ENCODE peak calls at places on chromosomes 13 and 19, in four cellular contexts. U is fibroblast of lung, I is heart left ventricle, J is fibroblast of villous mesenchyme. E is an unnamed sample.

GRCh38 chr19:30085394-30085793 is 143.4 kb downstream of the URI1 start:
- DNase-seq in U (peak), I (no peak), J (no peak), E (no peak)

GRCh38 chr19:4547303-4548237 is 7.7 kb upstream of the LRG1 start:
- DNase-seq in U (no peak), I (no peak), J (no peak), E (peak)

GRCh38 chr13:59982631-59983382 is 180.9 kb downstream of the DIAPH3 start:
- DNase-seq in U (peak), I (no peak), J (no peak), E (peak)

GRCh38 chr19:18697680-18698079 is 14.2 kb downstream of the CRTC1 start:
- DNase-seq in U (no peak), I (no peak), J (no peak), E (no peak)

GRCh38 chr13:40534456-40534855 is 132.0 kb downstream of the FOXO1 start:
- DNase-seq in U (peak), I (no peak), J (peak), E (peak)

GRCh38 chr19:892243-892996 is 567 bp downstream of the MED16 start:
- DNase-seq in U (no peak), I (no peak), J (no peak), E (no peak)

GRCh38 chr13:97853550-97853949 is 99.9 kb upstream of the IPO5 start:
- DNase-seq in U (peak), I (no peak), J (peak), E (no peak)

GRCh38 chr19:883661-884211 is 9.3 kb downstream of the MED16 start:
- DNase-seq in U (no peak), I (no peak), J (no peak), E (no peak)

GRCh38 chr19:35404879-35405622 is 34.2 kb downstream of the GPR42 start:
- DNase-seq in U (peak), I (no peak), J (peak), E (peak)

GRCh38 chr19:39506944-39507714 is 7.8 kb upstream of the SELENOV start:
- DNase-seq in U (peak), I (no peak), J (peak), E (peak)

GRCh38 chr13:109998808-109999528 is 212.6 kb upstream of the IRS2 start:
- DNase-seq in U (peak), I (no peak), J (peak), E (peak)

GRCh38 chr19:8065489-8066261 is 13.1 kb downstream of the CCL25 start:
- DNase-seq in U (no peak), I (no peak), J (no peak), E (no peak)

GRCh38 chr13:51721485-51721884 is 82.5 kb downstream of the DHRS12 start:
- DNase-seq in U (no peak), I (peak), J (no peak), E (no peak)

GRCh38 chr13:102721800-102722231 is 27.0 kb upstream of the METTL21C start:
- DNase-seq in U (peak), I (no peak), J (no peak), E (peak)

GRCh38 chr19:54153731-54154326 is 5.7 kb downstream of the LENG1 start:
- DNase-seq in U (no peak), I (no peak), J (no peak), E (no peak)

GRCh38 chr19:9431475-9431874 is 3.9 kb downstream of the ZNF266 start:
- DNase-seq in U (no peak), I (peak), J (no peak), E (no peak)

GRCh38 chr13:87052731-87053130 is 618.4 kb upstream of the SLITRK5 start:
- DNase-seq in U (peak), I (no peak), J (no peak), E (peak)

GRCh38 chr13:112947796-112948195 is 21.2 kb upstream of the MCF2L start:
- DNase-seq in U (no peak), I (no peak), J (no peak), E (no peak)

GRCh38 chr19:3710265-3710812 is 2.2 kb downstream of the TJP3 start:
- DNase-seq in U (peak), I (peak), J (peak), E (peak)

GRCh38 chr19:31261651-31262331 is 87.4 kb downstream of the TSHZ3 start:
- DNase-seq in U (no peak), I (no peak), J (peak), E (peak)

GRCh38 chr19:5929646-5930045 is 15.6 kb downstream of the CAPS start:
- DNase-seq in U (no peak), I (no peak), J (no peak), E (no peak)

GRCh38 chr19:52188822-52189744 is 769 bp upstream of the PPP2R1A start:
- DNase-seq in U (no peak), I (no peak), J (no peak), E (no peak)

GRCh38 chr19:55340144-55340783 is 588 bp downstream of the KMT5C start:
- DNase-seq in U (no peak), I (no peak), J (no peak), E (no peak)

GRCh38 chr13:44932850-44933251 is 56.4 kb downstream of the NUFIP1 start:
- DNase-seq in U (peak), I (peak), J (peak), E (peak)

GRCh38 chr13:72805663-72806341 is 23.9 kb downstream of the PIBF1 start:
- DNase-seq in U (no peak), I (no peak), J (peak), E (peak)

GRCh38 chr13:50236898-50237318 is 221.7 kb downstream of the KCNRG start:
- DNase-seq in U (peak), I (no peak), J (peak), E (peak)

GRCh38 chr13:36431204-36432105 is 840 bp upstream of the CCNA1 start:
- DNase-seq in U (no peak), I (no peak), J (no peak), E (no peak)

GRCh38 chr19:703651-704446 is 4.9 kb upstream of the PALM start:
- DNase-seq in U (no peak), I (peak), J (peak), E (peak)

GRCh38 chr19:28999733-29000433 is 213.1 kb downstream of the UQCRFS1 start:
- DNase-seq in U (no peak), I (no peak), J (no peak), E (no peak)

GRCh38 chr19:47514869-47515588 is at the start of gene NAPA:
- DNase-seq in U (peak), I (peak), J (peak), E (peak)
- TF ChIP-seq CTCF in U (no peak), I (no peak), J (no peak), E (no peak)

DNA sequence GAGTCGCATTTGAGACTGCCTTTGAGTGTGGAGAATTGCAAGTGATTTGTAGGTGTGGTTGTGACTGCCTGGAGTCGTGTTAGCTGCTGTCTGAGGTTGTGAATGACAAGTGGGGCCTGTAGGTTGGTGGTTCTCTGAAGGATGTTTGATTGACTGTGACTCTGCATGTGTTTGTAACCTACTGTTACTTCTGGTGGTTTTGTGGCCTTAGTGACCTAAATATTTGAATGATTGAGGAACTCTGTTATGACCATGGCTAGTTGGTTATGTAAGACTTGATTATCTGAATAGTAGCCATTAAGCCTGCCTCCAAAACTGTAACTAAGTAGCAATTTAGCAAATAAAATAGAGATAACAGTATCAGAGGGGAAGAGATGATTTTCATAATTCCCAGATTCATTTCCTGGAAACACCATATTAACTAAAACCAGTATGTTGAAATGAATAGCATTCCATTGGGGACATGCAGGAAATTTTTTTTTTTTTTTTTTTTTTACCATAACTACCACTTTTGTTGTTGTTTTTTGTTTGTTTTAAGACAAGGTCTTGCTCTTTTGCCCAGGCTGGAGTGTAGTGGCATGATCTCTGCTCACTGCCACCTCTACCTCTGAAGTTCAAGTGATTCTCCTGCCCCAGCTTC is 846 bp downstream of the ZNF382 start:
- DNase-seq in U (no peak), I (no peak), J (no peak), E (peak)
- H3K4me3 ChIP-seq in U (peak), I (peak), J (peak), E (peak)

GRCh38 chr19:10651821-10652220 is 2.3 kb upstream of the ILF3 start:
- DNase-seq in U (no peak), I (no peak), J (peak), E (no peak)

GRCh38 chr19:10653482-10653731 is 739 bp upstream of the ILF3 start:
- DNase-seq in U (no peak), I (no peak), J (no peak), E (no peak)

GRCh38 chr19:10654610-10655456 is 687 bp downstream of the ILF3 start:
- DNase-seq in U (peak), I (peak), J (peak), E (peak)

GRCh38 chr19:10653732-10654609 is at the start of gene ILF3:
- DNase-seq in U (peak), I (peak), J (peak), E (peak)

DNA sequence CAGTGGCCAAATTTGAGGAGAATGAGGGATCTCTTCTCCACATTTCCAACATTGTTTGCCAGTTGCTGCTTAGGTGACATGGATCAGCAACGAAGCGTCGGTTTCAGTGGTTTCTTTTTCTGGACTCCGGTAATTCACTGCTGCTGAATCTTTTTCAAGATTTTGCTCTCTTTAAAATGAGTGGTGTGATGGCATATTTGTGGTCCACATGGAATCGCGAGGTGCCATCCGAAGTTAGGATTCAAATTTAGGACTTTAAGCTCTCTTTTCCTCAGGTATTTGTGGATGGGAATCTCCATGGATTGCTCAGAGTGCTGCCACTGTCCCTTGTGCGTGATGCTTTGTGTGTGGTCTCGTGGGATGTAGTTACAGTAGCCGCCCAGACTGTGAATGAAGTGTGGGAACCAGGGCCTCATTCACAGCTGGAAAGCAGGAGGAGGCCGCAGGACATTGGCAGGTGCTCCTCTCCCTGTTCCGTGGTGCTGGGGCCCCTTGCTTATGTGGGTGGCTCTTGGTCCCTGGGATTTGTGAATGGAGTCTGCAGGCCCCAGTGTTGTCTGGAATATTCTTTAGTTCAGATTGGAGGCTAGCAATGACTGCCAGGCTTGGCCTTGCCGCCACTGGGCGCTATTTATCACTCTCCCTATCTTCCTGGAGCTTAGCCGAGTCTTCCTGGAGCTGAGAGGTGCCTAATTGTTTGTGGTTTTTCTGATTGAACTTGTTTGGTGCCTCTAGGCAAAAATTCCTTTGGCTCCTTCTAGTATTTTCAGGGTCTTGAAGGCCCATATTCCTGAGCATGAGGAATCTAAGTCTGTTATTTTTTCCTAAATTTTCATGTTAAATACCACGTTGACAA is 1.5 kb downstream of the ILF3 start:
- DNase-seq in U (peak), I (no peak), J (peak), E (peak)
- TF ChIP-seq CTCF in U (peak), I (no peak), J (peak), E (no peak)

GRCh38 chr13:21009036-21009435 is 52.4 kb downstream of the LATS2 start:
- DNase-seq in U (no peak), I (no peak), J (no peak), E (no peak)
- H3K4me3 ChIP-seq in U (no peak), I (no peak), J (no peak), E (no peak)

E was measured in fibroblast of pulmonary artery.